ENCODE peak calls at places on chromosomes 16 and 17, in nine cellular contexts. N is astrocyte, J is trophoblast cell, P is mesendoderm, R is MM.1S, Y is HCT116, G is neuronal stem cell, A is IMR-90, V is neural progenitor cell. L is an unnamed sample.

GRCh38 chr17:147796-148740 is 10.7 kb downstream of the SCGB1C2 start:
- DNase-seq in N (no peak), J (no peak), P (no peak), R (no peak), Y (no peak), G (no peak), A (no peak), V (no peak), L (no peak)

GRCh38 chr16:88349903-88350900 is 32.6 kb upstream of the ZNF469 start:
- DNase-seq in N (no peak), J (no peak), P (no peak), R (no peak), Y (no peak), G (no peak), A (no peak), V (no peak), L (no peak)

GRCh38 chr16:86573646-86574508 is 4.5 kb upstream of the FOXL1 start:
- DNase-seq in N (no peak), J (no peak), P (peak), R (no peak), Y (no peak), G (no peak), A (no peak), V (no peak), L (no peak)

GRCh38 chr17:10062757-10063385 is 135.5 kb downstream of the GAS7 start:
- DNase-seq in N (no peak), J (no peak), P (no peak), R (no peak), Y (no peak), G (no peak), A (no peak), V (no peak), L (no peak)

GRCh38 chr16:30535106-30535776 is 583 bp upstream of the ZNF747 start:
- DNase-seq in N (no peak), J (no peak), P (peak), R (no peak), Y (no peak), G (peak), A (no peak), V (peak), L (peak)

GRCh38 chr17:61517843-61518606 is 65.8 kb downstream of the TBX4 start:
- DNase-seq in N (no peak), J (no peak), P (peak), R (no peak), Y (no peak), G (no peak), A (no peak), V (no peak), L (no peak)

GRCh38 chr17:78723001-78723796 is 58.9 kb downstream of the CYTH1 start:
- DNase-seq in N (peak), J (no peak), P (peak), R (peak), Y (no peak), G (peak), A (peak), V (peak), L (peak)

GRCh38 chr17:75913537-75914210 is 9.0 kb upstream of the MRPL38 start:
- DNase-seq in N (no peak), J (no peak), P (no peak), R (no peak), Y (no peak), G (no peak), A (no peak), V (no peak), L (no peak)

GRCh38 chr17:32111141-32111771 is 31.0 kb upstream of the RHOT1 start:
- DNase-seq in N (peak), J (no peak), P (peak), R (no peak), Y (no peak), G (no peak), A (peak), V (peak), L (peak)

GRCh38 chr17:77382966-77383612 is 242.3 kb downstream of the SEC14L1 start:
- DNase-seq in N (peak), J (no peak), P (peak), R (no peak), Y (no peak), G (no peak), A (peak), V (no peak), L (peak)

GRCh38 chr17:72390675-72391501 is 270.1 kb downstream of the SOX9 start:
- DNase-seq in N (peak), J (peak), P (peak), R (no peak), Y (no peak), G (no peak), A (peak), V (no peak), L (no peak)

GRCh38 chr16:1613728-1614225 is 1.6 kb downstream of the CRAMP1 start:
- DNase-seq in N (no peak), J (peak), P (peak), R (no peak), Y (no peak), G (peak), A (no peak), V (peak), L (no peak)

GRCh38 chr17:38602862-38603785 is 2.6 kb downstream of the SRCIN1 start:
- DNase-seq in N (no peak), J (no peak), P (peak), R (no peak), Y (no peak), G (no peak), A (no peak), V (peak), L (no peak)

GRCh38 chr16:24900230-24900629 is 54.5 kb downstream of the SLC5A11 start:
- DNase-seq in N (no peak), J (no peak), P (no peak), R (no peak), Y (no peak), G (no peak), A (no peak), V (no peak), L (no peak)

GRCh38 chr16:72285728-72286127 is 113.8 kb upstream of the PMFBP1 start:
- DNase-seq in N (peak), J (no peak), P (no peak), R (no peak), Y (no peak), G (no peak), A (peak), V (no peak), L (peak)

GRCh38 chr16:85888405-85889331 is 10.3 kb upstream of the IRF8 start:
- DNase-seq in N (peak), J (no peak), P (no peak), R (peak), Y (no peak), G (no peak), A (peak), V (no peak), L (peak)

GRCh38 chr16:14364386-14365199 is 265.5 kb downstream of the PARN start:
- DNase-seq in N (peak), J (peak), P (no peak), R (no peak), Y (peak), G (no peak), A (peak), V (peak), L (peak)

GRCh38 chr16:52680993-52681392 is 134.1 kb upstream of the TOX3 start:
- DNase-seq in N (no peak), J (no peak), P (no peak), R (no peak), Y (no peak), G (no peak), A (no peak), V (no peak), L (no peak)

GRCh38 chr17:55391764-55392467 is 29.7 kb downstream of the MMD start:
- DNase-seq in N (no peak), J (no peak), P (no peak), R (no peak), Y (no peak), G (no peak), A (no peak), V (no peak), L (no peak)

GRCh38 chr16:82010649-82011048 is 621 bp downstream of the SDR42E1 start:
- DNase-seq in N (no peak), J (no peak), P (no peak), R (peak), Y (no peak), G (no peak), A (no peak), V (no peak), L (no peak)

GRCh38 chr17:30956764-30957374 is 14.0 kb upstream of the RNF135 start:
- DNase-seq in N (no peak), J (no peak), P (peak), R (no peak), Y (no peak), G (no peak), A (no peak), V (peak), L (peak)

GRCh38 chr17:40960144-40960543 is 6.6 kb downstream of the KRT39 start:
- DNase-seq in N (no peak), J (peak), P (no peak), R (no peak), Y (no peak), G (no peak), A (peak), V (no peak), L (peak)

GRCh38 chr17:61362396-61362795 is 37.2 kb upstream of the TBX2 start:
- DNase-seq in N (no peak), J (peak), P (no peak), R (no peak), Y (no peak), G (no peak), A (no peak), V (no peak), L (no peak)

GRCh38 chr16:22813223-22813945 is 578 bp upstream of the HS3ST2 start:
- DNase-seq in N (peak), J (peak), P (peak), R (no peak), Y (no peak), G (peak), A (peak), V (peak), L (peak)

GRCh38 chr17:31321971-31322370 is 549 bp upstream of the EVI2A start:
- DNase-seq in N (no peak), J (no peak), P (no peak), R (no peak), Y (no peak), G (no peak), A (no peak), V (no peak), L (no peak)

GRCh38 chr17:33874617-33875060 is 380.4 kb upstream of the CCL2 start:
- DNase-seq in N (no peak), J (no peak), P (no peak), R (no peak), Y (no peak), G (no peak), A (no peak), V (no peak), L (no peak)

GRCh38 chr17:47995241-47995935 is 24.5 kb downstream of the CDK5RAP3 start:
- DNase-seq in N (no peak), J (no peak), P (peak), R (no peak), Y (no peak), G (peak), A (no peak), V (peak), L (no peak)

GRCh38 chr16:87715658-87716057 is 50.1 kb downstream of the KLHDC4 start:
- DNase-seq in N (peak), J (peak), P (no peak), R (no peak), Y (no peak), G (no peak), A (peak), V (no peak), L (no peak)

GRCh38 chr16:28301154-28301553 is 8.8 kb downstream of the SBK1 start:
- DNase-seq in N (no peak), J (no peak), P (no peak), R (no peak), Y (no peak), G (no peak), A (no peak), V (no peak), L (no peak)

GRCh38 chr16:67641779-67642708 is 2.9 kb upstream of the CARMIL2 start:
- DNase-seq in N (no peak), J (no peak), P (no peak), R (no peak), Y (no peak), G (no peak), A (peak), V (no peak), L (peak)

GRCh38 chr17:28131592-28131991 is 89.1 kb downstream of the NLK start:
- DNase-seq in N (peak), J (no peak), P (no peak), R (no peak), Y (no peak), G (no peak), A (peak), V (no peak), L (peak)

GRCh38 chr17:76943202-76943601 is 75.0 kb downstream of the MGAT5B start:
- DNase-seq in N (no peak), J (no peak), P (no peak), R (no peak), Y (no peak), G (no peak), A (no peak), V (no peak), L (no peak)

GRCh38 chr16:85963746-85964370 is 64.9 kb downstream of the IRF8 start:
- DNase-seq in N (peak), J (no peak), P (no peak), R (no peak), Y (no peak), G (no peak), A (no peak), V (no peak), L (peak)

GRCh38 chr16:22189473-22190168 is 16.5 kb upstream of the EEF2K start:
- DNase-seq in N (no peak), J (peak), P (no peak), R (peak), Y (no peak), G (no peak), A (peak), V (no peak), L (peak)

GRCh38 chr16:72788269-72788809 is 259.6 kb downstream of the ZFHX3 start:
- DNase-seq in N (no peak), J (no peak), P (no peak), R (no peak), Y (no peak), G (no peak), A (no peak), V (peak), L (no peak)

GRCh38 chr16:53785044-53785443 is 81.1 kb downstream of the FTO start:
- DNase-seq in N (no peak), J (no peak), P (no peak), R (no peak), Y (no peak), G (no peak), A (peak), V (no peak), L (peak)

DNA sequence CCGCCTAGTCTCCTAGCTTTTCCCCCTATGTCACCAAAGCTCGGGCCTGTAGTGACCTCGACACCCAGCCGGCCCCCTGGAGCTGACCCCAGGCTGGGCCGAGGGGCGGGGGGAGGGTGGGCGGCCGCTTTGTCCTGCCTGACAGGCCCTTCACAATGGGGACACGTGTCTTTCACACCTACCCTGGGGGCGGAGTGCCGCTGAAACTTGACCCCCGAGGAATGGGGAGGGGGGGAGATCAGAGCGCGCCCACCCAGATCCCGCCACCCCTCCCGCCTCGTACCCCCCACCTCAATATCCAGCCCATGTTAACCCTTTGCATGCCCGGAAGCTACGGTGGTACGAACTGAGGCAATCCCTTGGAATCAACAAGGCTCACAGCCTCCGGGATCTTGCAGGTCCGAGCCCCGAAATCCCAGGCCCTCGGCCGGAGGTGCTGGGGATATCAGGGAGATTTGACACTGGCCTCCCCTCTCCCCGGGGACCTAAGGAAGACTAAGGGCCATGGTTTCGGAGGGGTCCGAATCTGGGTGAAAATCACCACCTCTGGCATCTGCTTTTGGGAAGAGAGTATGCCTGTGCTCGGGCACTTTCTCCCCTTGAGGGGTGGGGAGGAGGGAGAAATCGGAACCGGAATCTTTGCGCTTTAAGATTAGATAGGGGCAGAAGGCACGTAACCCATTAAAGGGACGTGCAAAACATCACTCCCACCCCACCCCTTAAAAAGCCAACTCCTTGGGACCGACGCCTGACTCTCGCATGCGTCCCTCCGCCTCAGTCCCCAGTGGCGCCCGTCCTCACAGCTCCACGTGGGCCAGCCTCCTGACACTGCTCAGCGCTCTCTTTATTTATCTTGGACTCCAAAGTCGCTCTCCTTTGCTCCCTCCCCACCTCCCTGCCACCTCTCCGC is 2.6 kb downstream of the NOG start:
- DNase-seq in N (no peak), J (peak), P (peak), R (no peak), Y (no peak), G (peak), A (peak), V (peak), L (no peak)
- H3K9ac ChIP-seq in N (peak), J (peak), P (peak), R (no peak), Y (no peak), G (peak), A (peak), V (no peak), L (no peak)

DNA sequence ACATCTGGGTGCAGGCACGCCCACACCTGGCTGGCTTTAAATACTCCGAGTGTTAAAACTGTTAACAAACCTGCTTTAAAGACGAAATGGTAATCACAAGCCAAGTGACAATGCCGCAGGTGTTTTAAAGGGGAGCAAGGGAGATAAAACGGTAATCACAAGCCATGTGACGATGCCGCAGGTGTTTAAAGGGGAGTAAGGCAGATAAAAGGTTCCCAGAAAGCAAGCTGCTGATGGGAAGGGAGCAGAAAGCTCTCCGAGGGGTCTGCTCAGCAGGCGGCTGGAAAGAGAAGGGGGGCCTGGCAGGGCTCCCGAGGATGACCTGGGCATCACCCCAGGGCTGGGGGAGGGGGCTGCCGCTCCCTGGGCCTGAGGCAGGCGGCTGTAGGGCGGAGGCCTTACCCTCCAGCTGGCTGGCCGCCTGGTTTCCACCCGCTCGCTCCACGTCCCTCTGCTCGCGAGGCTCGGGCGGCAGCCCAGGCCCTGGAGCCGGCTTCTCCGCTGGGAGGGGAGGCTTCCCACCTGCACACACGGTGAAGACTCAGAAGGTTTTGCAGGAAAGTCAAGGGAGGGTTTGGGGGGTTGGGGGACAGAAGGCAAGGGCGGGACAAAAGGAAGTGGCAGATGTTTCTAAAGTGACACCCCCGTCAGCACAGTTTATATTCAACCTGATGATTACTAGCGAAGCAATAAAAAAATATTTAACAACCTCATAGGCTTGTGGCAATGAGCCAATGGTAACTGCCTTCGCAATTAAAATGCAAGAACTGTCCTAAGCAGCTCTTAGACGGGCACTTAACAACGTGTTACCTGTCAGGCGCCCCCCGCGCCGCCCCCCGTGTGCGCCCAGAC is 12.2 kb downstream of the NDUFAF8 start:
- DNase-seq in N (no peak), J (no peak), P (no peak), R (no peak), Y (no peak), G (no peak), A (no peak), V (no peak), L (no peak)
- H3K9ac ChIP-seq in N (no peak), J (no peak), P (no peak), R (no peak), Y (no peak), G (no peak), A (no peak), V (no peak), L (no peak)

DNA sequence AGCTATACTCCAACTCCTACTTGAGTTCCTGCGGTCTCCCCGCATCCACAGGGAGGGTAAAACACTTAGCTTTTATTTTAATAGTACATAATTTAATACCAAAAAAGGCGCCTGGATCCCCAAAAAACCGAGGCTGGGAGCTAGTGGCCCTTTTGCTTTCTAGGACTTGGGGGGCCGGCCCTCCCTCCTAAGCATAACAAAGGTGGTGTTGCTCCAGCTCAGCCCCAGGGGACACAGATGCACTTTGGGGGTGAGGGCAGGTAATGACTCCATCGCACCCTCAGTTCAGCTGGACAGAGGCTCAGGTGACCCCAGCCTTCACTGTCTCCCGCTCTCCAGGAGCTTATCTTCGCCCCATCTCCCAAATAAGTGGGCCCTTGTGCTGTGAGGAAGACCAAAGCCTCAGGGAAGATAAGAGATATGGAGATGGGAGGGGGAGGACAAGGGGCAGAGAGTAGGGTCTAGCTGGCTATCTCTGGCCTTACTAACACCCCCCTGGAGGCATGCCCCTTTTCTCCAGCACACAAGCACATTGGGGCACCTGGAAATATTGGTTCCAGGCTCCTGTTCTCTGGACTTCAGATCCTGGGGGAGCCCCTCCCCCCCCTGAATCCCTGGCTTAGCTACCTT is 2.8 kb upstream of the NHERF1 start:
- DNase-seq in N (no peak), J (no peak), P (peak), R (no peak), Y (no peak), G (no peak), A (no peak), V (no peak), L (no peak)
- H3K9ac ChIP-seq in N (no peak), J (no peak), P (peak), R (no peak), Y (no peak), G (no peak), A (no peak), V (no peak), L (no peak)

DNA sequence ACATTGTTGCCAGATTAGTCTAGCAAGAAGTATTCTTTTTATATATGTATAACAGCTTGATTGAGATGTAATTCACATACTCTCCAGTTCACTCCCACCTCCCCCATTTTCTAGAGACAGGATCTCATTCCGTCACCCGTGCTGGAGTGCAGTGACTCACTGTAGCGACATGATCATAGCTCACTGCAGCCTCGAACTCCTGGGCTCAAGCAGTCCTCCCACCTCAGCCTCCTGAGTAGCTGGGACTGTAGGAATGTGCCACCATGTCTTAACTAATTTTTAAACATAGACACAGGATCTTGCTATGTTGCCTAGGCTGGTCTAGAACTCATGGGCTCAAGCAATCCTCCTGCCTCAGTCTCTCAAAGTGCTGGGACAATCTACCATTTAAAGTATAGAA is 3.3 kb upstream of the RSAD1 start:
- DNase-seq in N (no peak), J (no peak), P (no peak), R (no peak), Y (no peak), G (no peak), A (no peak), V (no peak), L (no peak)
- H3K9ac ChIP-seq in N (no peak), J (no peak), P (no peak), R (no peak), Y (no peak), G (no peak), A (no peak), V (no peak), L (no peak)

L was measured in fibroblast of lung.